ENCODE peak calls at places on chromosomes 6 and 20, in seven cellular contexts. S is gastrocnemius medialis, N is right lobe of liver, Q is Caco-2, R is keratinocyte, J is psoas muscle, M is pancreas. T is an unnamed sample. For H3K27me3, the result is how much of the 10 kb centered on the place peaks cover.

GRCh38 chr6:131427441-131428051 is 145.5 kb upstream of the ARG1 start:
- DNase-seq in M (no peak), N (no peak), Q (no peak), J (no peak), R (no peak), S (no peak), T (no peak)

GRCh38 chr6:119129968-119130484 is 51.6 kb upstream of the FAM184A start:
- DNase-seq in N (no peak), Q (no peak), J (no peak), S (no peak), R (no peak), M (no peak), T (no peak)

GRCh38 chr6:168193816-168194701 is 115.0 kb upstream of the FRMD1 start:
- DNase-seq in M (no peak), N (no peak), J (no peak), R (no peak), S (no peak), Q (peak), T (no peak)

GRCh38 chr6:113406051-113406695 is 451.0 kb upstream of the MARCKS start:
- DNase-seq in Q (no peak), J (no peak), N (no peak), R (no peak), S (no peak), M (no peak), T (no peak)

GRCh38 chr6:140858381-140858971 is 1274.2 kb upstream of the GJE1 start:
- DNase-seq in Q (no peak), S (no peak), M (no peak), J (no peak), N (no peak), R (peak), T (no peak)

GRCh38 chr20:22805219-22805618 is 220.8 kb upstream of the FOXA2 start:
- DNase-seq in Q (peak), M (no peak), S (no peak), J (peak), N (no peak), R (peak), T (peak)

GRCh38 chr6:12483712-12484111 is 193.6 kb downstream of the EDN1 start:
- DNase-seq in R (peak), N (no peak), Q (no peak), M (no peak), S (no peak), J (no peak), T (no peak)

GRCh38 chr6:118934461-118935330 is at the start of gene MCM9:
- DNase-seq in Q (peak), N (peak), R (no peak), M (peak), S (peak), J (peak), T (peak)

GRCh38 chr6:36633915-36634314 is 39.8 kb downstream of the SRSF3 start:
- DNase-seq in M (peak), Q (no peak), R (no peak), J (no peak), S (no peak), N (peak), T (peak)

GRCh38 chr20:63565021-63565698 is 8.9 kb downstream of the HELZ2 start:
- DNase-seq in R (no peak), J (no peak), Q (no peak), N (no peak), S (no peak), M (no peak), T (no peak)

GRCh38 chr6:53793318-53793975 is 1.4 kb upstream of the LRRC1 start:
- DNase-seq in Q (peak), S (no peak), R (no peak), N (peak), M (peak), J (no peak), T (no peak)

GRCh38 chr6:47722178-47722577 is 23.8 kb downstream of the ADGRF4 start:
- DNase-seq in J (no peak), R (no peak), M (no peak), Q (no peak), S (no peak), N (no peak), T (no peak)

GRCh38 chr20:2300420-2300819 is 4.6 kb downstream of the TGM3 start:
- DNase-seq in R (no peak), M (no peak), N (peak), Q (no peak), J (no peak), S (no peak), T (no peak)

GRCh38 chr6:5135783-5136376 is 50.7 kb downstream of the PPP1R3G start:
- DNase-seq in N (no peak), R (no peak), J (no peak), S (no peak), Q (peak), M (no peak), T (no peak)

GRCh38 chr6:20569000-20569610 is 34.8 kb downstream of the CDKAL1 start:
- DNase-seq in M (no peak), S (no peak), J (no peak), Q (no peak), N (no peak), R (peak), T (no peak)

GRCh38 chr6:41021832-41022231 is 17.2 kb downstream of the UNC5CL start:
- DNase-seq in Q (peak), S (no peak), J (no peak), M (peak), R (no peak), N (no peak), T (peak)

GRCh38 chr6:159893064-159893463 is 2.3 kb downstream of the MAS1 start:
- DNase-seq in M (no peak), R (no peak), N (no peak), J (no peak), Q (no peak), S (no peak), T (no peak)

GRCh38 chr6:12395898-12396297 is 105.7 kb downstream of the EDN1 start:
- DNase-seq in N (no peak), J (no peak), Q (no peak), R (no peak), M (no peak), S (no peak), T (no peak)

GRCh38 chr20:44615169-44615791 is 32.9 kb downstream of the PKIG start:
- DNase-seq in R (no peak), Q (no peak), N (no peak), M (no peak), S (no peak), J (no peak), T (peak)

DNA sequence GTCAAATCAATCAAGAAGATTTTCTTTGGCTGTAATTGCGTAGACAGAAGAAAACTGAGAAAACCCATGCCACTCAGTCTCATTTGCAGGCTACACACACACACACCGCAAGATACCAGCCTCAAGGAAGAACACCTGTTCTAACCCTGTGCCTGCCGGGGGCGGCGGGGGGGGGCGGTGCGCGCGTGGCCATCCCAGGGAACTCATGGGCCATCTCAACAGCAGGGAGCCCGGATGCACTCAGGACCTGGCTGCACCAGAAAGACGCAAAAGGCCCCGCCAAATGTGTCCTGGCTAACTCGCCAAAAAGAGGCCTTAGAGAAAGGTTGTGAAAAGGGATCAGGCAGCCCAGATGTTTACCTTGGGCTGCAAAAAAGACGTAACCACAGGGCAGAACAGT is 2.1 kb downstream of the B3GAT2 start:
- DNase-seq in J (no peak), N (no peak), Q (no peak), R (no peak), M (no peak), S (no peak), T (no peak)
- H3K27me3 ChIP-seq in J (under half), N (under half), Q (under half), R (under half), M (under half), S (under half), T (half or more)

DNA sequence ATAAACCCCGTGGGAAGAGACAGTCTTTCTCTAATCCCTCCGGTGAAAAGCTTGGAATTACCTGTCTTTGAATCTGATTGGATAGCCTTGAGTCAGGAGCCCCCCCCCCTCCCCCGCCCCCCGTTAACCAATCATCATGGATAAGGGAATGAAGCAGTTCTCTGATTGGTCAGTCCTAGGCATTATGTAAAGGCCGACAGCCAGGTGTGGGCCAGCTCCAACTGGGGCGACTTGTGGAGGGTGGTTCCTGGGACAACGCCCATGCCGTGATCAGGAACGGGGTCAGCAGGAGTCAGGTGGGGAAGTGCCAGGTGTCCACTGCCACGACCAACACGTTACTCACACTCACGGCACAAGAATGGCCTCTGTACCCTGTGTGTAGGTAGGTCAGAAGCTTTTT is 406.8 kb upstream of the SULF2 start:
- DNase-seq in M (no peak), S (no peak), R (no peak), J (no peak), Q (no peak), N (no peak), T (no peak)
- H3K4me3 ChIP-seq in M (no peak), S (no peak), R (no peak), J (no peak), Q (no peak), N (no peak), T (no peak)

GRCh38 chr6:29967379-29968010 is 25.2 kb downstream of the HLA-A start:
- DNase-seq in S (no peak), J (no peak), R (no peak), M (peak), N (peak), Q (peak), T (no peak)
- TF ChIP-seq CTCF in S (no peak), J (peak), R (no peak), M (no peak), N (no peak), Q (no peak), T (peak)

GRCh38 chr20:57217802-57218201 is 48.6 kb downstream of the BMP7 start:
- DNase-seq in Q (no peak), R (no peak), J (peak), N (no peak), S (no peak), M (no peak), T (no peak)

GRCh38 chr20:57218489-57218888 is 48.0 kb downstream of the BMP7 start:
- DNase-seq in S (no peak), N (no peak), Q (no peak), J (peak), M (no peak), R (no peak), T (no peak)

GRCh38 chr20:57220187-57221165 is 46.0 kb downstream of the BMP7 start:
- DNase-seq in M (no peak), R (no peak), J (peak), Q (no peak), S (no peak), N (no peak), T (no peak)

GRCh38 chr20:57216669-57217068 is 49.8 kb downstream of the BMP7 start:
- DNase-seq in M (no peak), R (no peak), S (no peak), N (no peak), Q (no peak), J (no peak), T (no peak)

GRCh38 chr20:57219071-57219677 is 47.3 kb downstream of the BMP7 start:
- DNase-seq in Q (no peak), M (no peak), R (no peak), S (no peak), N (no peak), J (peak), T (no peak)
- H3K27me3 ChIP-seq in Q (under half), M (under half), R (half or more), S (under half), N (under half), J (under half), T (under half)

GRCh38 chr6:1624071-1624847 is 14.5 kb downstream of the FOXC1 start:
- DNase-seq in S (no peak), J (peak), M (no peak), N (no peak), R (no peak), Q (no peak), T (no peak)

GRCh38 chr6:1622220-1622841 is 12.6 kb downstream of the FOXC1 start:
- DNase-seq in J (peak), Q (no peak), N (no peak), R (no peak), S (no peak), M (no peak), T (no peak)

GRCh38 chr6:1622851-1623768 is 13.4 kb downstream of the FOXC1 start:
- DNase-seq in M (no peak), J (peak), Q (no peak), S (no peak), N (no peak), R (no peak), T (no peak)

GRCh38 chr6:1624848-1625341 is 15.2 kb downstream of the FOXC1 start:
- DNase-seq in N (no peak), R (no peak), M (no peak), S (no peak), Q (no peak), J (peak), T (no peak)

GRCh38 chr6:1623769-1624070 is 14.0 kb downstream of the FOXC1 start:
- DNase-seq in R (no peak), S (no peak), J (no peak), N (no peak), M (no peak), Q (no peak), T (no peak)
- H3K4me3 ChIP-seq in R (no peak), S (no peak), J (peak), N (no peak), M (no peak), Q (no peak), T (peak)